ENCODE peak calls at places on chromosomes 6 and 20, in eight cellular contexts. O is left ventricle myocardium inferior, G is endothelial cell, E is lower lobe of right lung, M is progenitor cell of endocrine pancreas, C is DND-41, X is A549, B is H9. A is an unnamed sample.

GRCh38 chr6:132131777-132132176 is 180.6 kb upstream of the CCN2 start:
- DNase-seq in O (peak; percentile 21), G (no peak), E (no peak), M (no peak), C (no peak), X (peak; percentile 35), B (no peak), A (no peak)

GRCh38 chr20:53897884-53898557 is 172.4 kb downstream of the BCAS1 start:
- DNase-seq in O (no peak), G (no peak), E (no peak), M (no peak), C (no peak), X (no peak), B (no peak), A (no peak)

GRCh38 chr20:35091808-35092523 is 641 bp downstream of the TRPC4AP start:
- DNase-seq in O (no peak), G (no peak), E (no peak), M (no peak), C (peak; percentile 29), X (no peak), B (no peak), A (peak; percentile 17)

GRCh38 chr20:44336086-44336485 is 757 bp upstream of the R3HDML start:
- DNase-seq in O (no peak), G (no peak), E (no peak), M (no peak), C (no peak), X (no peak), B (peak; percentile 84), A (no peak)

GRCh38 chr6:119384444-119384843 is 34.9 kb upstream of the MAN1A1 start:
- DNase-seq in O (no peak), G (no peak), E (no peak), M (no peak), C (no peak), X (no peak), B (no peak), A (no peak)

GRCh38 chr20:44780226-44780625 is 30.1 kb downstream of the RIMS4 start:
- DNase-seq in O (peak; percentile 20), G (peak; percentile 73), E (no peak), M (peak; percentile 66), C (peak; percentile 77), X (peak; percentile 28), B (peak; percentile 61), A (peak; percentile 58)

GRCh38 chr6:96659084-96659845 is 96.3 kb downstream of the FHL5 start:
- DNase-seq in O (no peak), G (no peak), E (no peak), M (no peak), C (no peak), X (no peak), B (no peak), A (no peak)

GRCh38 chr20:57381596-57382503 is 9.3 kb upstream of the RBM38 start:
- DNase-seq in O (peak; percentile 79), G (peak; percentile 87), E (peak; percentile 85), M (peak; percentile 73), C (peak; percentile 81), X (peak; percentile 89), B (peak; percentile 79), A (peak; percentile 90)

GRCh38 chr6:167714166-167714565 is 112.5 kb upstream of the AFDN start:
- DNase-seq in O (no peak), G (no peak), E (no peak), M (no peak), C (no peak), X (no peak), B (no peak), A (no peak)

GRCh38 chr20:37519508-37520416 is 1.3 kb upstream of the NNAT start:
- DNase-seq in O (no peak), G (peak; percentile 19), E (no peak), M (no peak), C (no peak), X (no peak), B (no peak), A (no peak)

GRCh38 chr6:53728570-53729194 is 63.1 kb upstream of the KLHL31 start:
- DNase-seq in O (peak; percentile 24), G (peak; percentile 72), E (peak; percentile 52), M (peak; percentile 39), C (peak; percentile 73), X (peak; percentile 31), B (peak; percentile 60), A (peak; percentile 70)

GRCh38 chr6:11535801-11536230 is 1.7 kb upstream of the TMEM170B start:
- DNase-seq in O (no peak), G (peak; percentile 12), E (no peak), M (no peak), C (peak; percentile 14), X (no peak), B (no peak), A (peak; percentile 48)

GRCh38 chr20:44609006-44609510 is 26.7 kb downstream of the PKIG start:
- DNase-seq in O (no peak), G (no peak), E (no peak), M (no peak), C (no peak), X (no peak), B (no peak), A (no peak)

GRCh38 chr20:3115190-3116107 is 30.9 kb upstream of the AVP start:
- DNase-seq in O (no peak), G (peak; percentile 46), E (no peak), M (no peak), C (peak; percentile 27), X (peak; percentile 97), B (peak; percentile 73), A (no peak)

GRCh38 chr20:61387204-61387958 is 135.3 kb downstream of the CDH4 start:
- DNase-seq in O (no peak), G (peak; percentile 37), E (no peak), M (no peak), C (peak; percentile 14), X (peak; percentile 22), B (peak; percentile 63), A (peak; percentile 4)

GRCh38 chr6:170584181-170584953 is at the start of gene PDCD2:
- DNase-seq in O (peak; percentile 94), G (peak; percentile 85), E (peak; percentile 97), M (peak; percentile 77), C (peak; percentile 94), X (peak; percentile 82), B (peak; percentile 94), A (peak; percentile 94)
- TF ChIP-seq CTCF in O (no peak), G (no peak), E (no peak), M (peak; percentile 11), C (no peak), X (no peak), B (no peak), A (no peak)

DNA sequence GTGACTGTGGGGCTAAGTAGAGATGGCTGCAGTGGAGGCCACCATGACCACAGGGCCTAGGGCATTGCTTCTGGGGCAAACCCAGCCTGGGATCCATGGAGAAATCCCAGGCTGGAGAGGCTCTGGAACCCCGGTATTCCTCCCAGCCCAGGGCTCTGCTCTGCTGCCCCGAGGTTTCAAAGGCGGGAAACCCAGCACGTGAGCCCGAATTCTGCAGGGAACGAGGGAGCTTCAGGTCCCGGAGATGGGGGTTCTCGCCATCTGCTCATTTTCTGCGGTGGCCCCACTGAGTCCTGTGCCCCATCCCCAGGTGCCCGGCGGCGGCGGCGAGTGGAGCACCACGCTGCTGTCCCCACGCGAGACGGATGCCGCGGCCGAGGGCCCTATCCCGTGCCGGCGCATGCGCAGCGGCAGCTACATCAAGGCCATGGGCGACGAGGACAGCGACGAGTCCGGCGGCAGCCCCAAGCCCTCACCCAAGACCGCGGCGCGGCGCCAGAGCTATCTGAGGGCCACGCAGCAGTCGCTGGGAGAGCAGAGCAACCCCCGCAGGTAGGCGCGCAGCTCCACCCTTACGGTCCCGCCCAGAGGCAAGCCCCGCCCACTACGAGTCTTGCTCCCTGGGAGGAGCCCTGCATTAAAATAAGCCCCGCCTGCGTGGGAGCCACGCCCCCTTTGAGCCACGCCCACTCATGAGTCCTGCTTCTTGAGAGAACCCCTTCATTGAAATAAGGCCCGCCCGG is 105.3 kb upstream of the MYL9 start:
- DNase-seq in O (peak; percentile 71), G (peak; percentile 39), E (peak; percentile 90), M (peak; percentile 47), C (peak; percentile 52), X (peak; percentile 64), B (peak; percentile 96), A (peak; percentile 93)
- TF ChIP-seq CTCF in O (no peak), G (no peak), E (no peak), M (no peak), C (no peak), X (no peak), B (no peak), A (no peak)

GRCh38 chr6:159092631-159093030 is 47.8 kb upstream of the TAGAP start:
- DNase-seq in O (no peak), G (no peak), E (no peak), M (no peak), C (no peak), X (no peak), B (no peak), A (no peak)

GRCh38 chr6:159094444-159095252 is 49.9 kb upstream of the TAGAP start:
- DNase-seq in O (no peak), G (no peak), E (no peak), M (no peak), C (peak; percentile 38), X (no peak), B (no peak), A (peak; percentile 89)

GRCh38 chr6:159093608-159094443 is 49.0 kb upstream of the TAGAP start:
- DNase-seq in O (no peak), G (no peak), E (no peak), M (no peak), C (no peak), X (no peak), B (no peak), A (peak; percentile 80)

GRCh38 chr6:159097256-159097655 is 52.5 kb upstream of the TAGAP start:
- DNase-seq in O (no peak), G (no peak), E (no peak), M (no peak), C (no peak), X (no peak), B (no peak), A (peak; percentile 94)

GRCh38 chr6:159095561-159096095 is 50.8 kb upstream of the TAGAP start:
- DNase-seq in O (no peak), G (no peak), E (no peak), M (no peak), C (no peak), X (no peak), B (peak; percentile 50), A (no peak)
- TF ChIP-seq CTCF in O (no peak), G (no peak), E (no peak), M (no peak), C (no peak), X (no peak), B (no peak), A (no peak)

GRCh38 chr20:40690836-40691565 is 2.0 kb upstream of the MAFB start:
- DNase-seq in O (no peak), G (no peak), E (no peak), M (no peak), C (no peak), X (no peak), B (peak; percentile 32), A (no peak)

GRCh38 chr20:40689943-40690835 is 1.2 kb upstream of the MAFB start:
- DNase-seq in O (peak; percentile 93), G (peak; percentile 94), E (peak; percentile 96), M (peak; percentile 91), C (peak; percentile 73), X (peak; percentile 73), B (peak; percentile 91), A (peak; percentile 87)

GRCh38 chr20:40688129-40689099 is 622 bp downstream of the MAFB start:
- DNase-seq in O (no peak), G (peak; percentile 27), E (peak; percentile 66), M (no peak), C (no peak), X (no peak), B (peak; percentile 39), A (no peak)

GRCh38 chr20:40687384-40688128 is 1.5 kb downstream of the MAFB start:
- DNase-seq in O (peak; percentile 77), G (peak; percentile 47), E (peak; percentile 87), M (peak; percentile 46), C (no peak), X (no peak), B (peak; percentile 58), A (no peak)

GRCh38 chr20:40689100-40689942 is at the start of gene MAFB:
- DNase-seq in O (peak; percentile 95), G (peak; percentile 87), E (peak; percentile 96), M (peak; percentile 85), C (peak; percentile 87), X (peak; percentile 27), B (peak; percentile 90), A (peak; percentile 68)
- TF ChIP-seq CTCF in O (no peak), G (no peak), E (no peak), M (no peak), C (no peak), X (no peak), B (no peak), A (no peak)

A was measured in activated CD8-positive, alpha-beta T cell treated with anti-CD3 and anti-CD28 coated beads for 36 hours.